ENCODE peak calls at places on chromosomes 6 and 20, in five cellular contexts. C, H, O, T and B are unnamed samples.

GRCh38 chr20:7704021-7704420 is 236.2 kb downstream of the HAO1 start:
- DNase-seq in C (no peak), H (no peak), O (no peak), T (no peak), B (no peak)

GRCh38 chr6:24191346-24191745 is 65.3 kb downstream of the NRSN1 start:
- DNase-seq in C (no peak), H (no peak), O (no peak), T (no peak), B (no peak)

GRCh38 chr6:10465633-10466499 is 51.0 kb upstream of the TFAP2A start:
- DNase-seq in C (peak), H (peak), O (no peak), T (no peak), B (no peak)

GRCh38 chr6:34955447-34955846 is 66.4 kb downstream of the ANKS1A start:
- DNase-seq in C (peak), H (no peak), O (no peak), T (no peak), B (no peak)

GRCh38 chr6:117976030-117976651 is 69.1 kb downstream of the SLC35F1 start:
- DNase-seq in C (peak), H (no peak), O (no peak), T (no peak), B (no peak)

GRCh38 chr20:17442588-17442987 is 88.6 kb downstream of the BFSP1 start:
- DNase-seq in C (no peak), H (peak), O (no peak), T (no peak), B (no peak)

GRCh38 chr6:11065436-11066202 is 21.5 kb upstream of the ELOVL2 start:
- DNase-seq in C (no peak), H (no peak), O (no peak), T (no peak), B (no peak)

GRCh38 chr6:27213544-27214125 is 33.9 kb upstream of the PRSS16 start:
- DNase-seq in C (peak), H (peak), O (no peak), T (no peak), B (no peak)

GRCh38 chr6:3813150-3813780 is 35.9 kb upstream of the FAM50B start:
- DNase-seq in C (peak), H (no peak), O (no peak), T (no peak), B (no peak)

GRCh38 chr20:37359331-37359730 is 13.4 kb downstream of the SRC start:
- DNase-seq in C (no peak), H (no peak), O (no peak), T (no peak), B (no peak)

GRCh38 chr6:37025621-37026466 is 20.4 kb downstream of the FGD2 start:
- DNase-seq in C (no peak), H (no peak), O (no peak), T (no peak), B (no peak)

GRCh38 chr6:56540950-56541600 is 101.6 kb downstream of the DST start:
- DNase-seq in C (peak), H (no peak), O (no peak), T (no peak), B (no peak)

GRCh38 chr6:13063300-13063918 is 264.9 kb downstream of the TBC1D7 start:
- DNase-seq in C (no peak), H (no peak), O (no peak), T (no peak), B (no peak)

GRCh38 chr6:25490018-25490865 is 161.8 kb upstream of the SCGN start:
- DNase-seq in C (peak), H (peak), O (peak), T (peak), B (peak)

GRCh38 chr6:43836507-43836906 is 66.5 kb downstream of the VEGFA start:
- DNase-seq in C (no peak), H (no peak), O (no peak), T (no peak), B (no peak)

GRCh38 chr20:58747400-58747672 is 54.7 kb downstream of the NPEPL1 start:
- DNase-seq in C (no peak), H (no peak), O (no peak), T (no peak), B (no peak)